ENCODE peak calls at places on chromosomes 3 and 15, in six cellular contexts. D is left ventricle myocardium superior; E is GM10248; R is NCI-H774; T is activated CD4-positive, alpha-beta T cell treated with anti-CD3 and anti-CD28 coated beads for 24 hours; Q is NCI-H1694 treated with DMSO at 0.1 percent for 48 hours. G is an unnamed sample.

GRCh38 chr3:155746703-155747102 is 1.8 kb upstream of the PLCH1 start:
- DNase-seq in R (no peak), Q (no peak), E (no peak), D (no peak), T (no peak), G (no peak)

GRCh38 chr3:185270262-185270955 is 16.6 kb upstream of the EHHADH start:
- DNase-seq in T (no peak), R (peak; percentile 14), D (no peak), Q (peak; percentile 39), E (no peak), G (no peak)

GRCh38 chr15:76206325-76206976 is 104.8 kb downstream of the ETFA start:
- DNase-seq in D (peak; percentile 92), T (no peak), R (peak; percentile 78), E (no peak), Q (peak; percentile 91), G (peak; percentile 42)

GRCh38 chr3:183372911-183373310 is 55.5 kb downstream of the MCF2L2 start:
- DNase-seq in D (no peak), E (no peak), Q (no peak), T (no peak), R (no peak), G (no peak)

GRCh38 chr15:70156781-70157261 is 59.1 kb upstream of the TLE3 start:
- DNase-seq in R (no peak), E (no peak), D (peak; percentile 72), Q (no peak), T (no peak), G (no peak)

GRCh38 chr15:73809728-73810501 is 56.8 kb upstream of the INSYN1 start:
- DNase-seq in D (peak; percentile 49), Q (peak; percentile 39), E (no peak), T (no peak), R (peak; percentile 4), G (no peak)

GRCh38 chr3:23576379-23576959 is 229.3 kb upstream of the UBE2E1 start:
- DNase-seq in T (no peak), Q (no peak), R (peak; percentile 81), E (no peak), D (no peak), G (no peak)

GRCh38 chr3:31350307-31350706 is 182.4 kb upstream of the STT3B start:
- DNase-seq in Q (no peak), D (no peak), E (no peak), R (no peak), T (no peak), G (no peak)

GRCh38 chr3:60986552-60986951 is 264.7 kb downstream of the FHIT start:
- DNase-seq in D (no peak), E (no peak), Q (no peak), T (no peak), R (no peak), G (no peak)

G was measured in kidney epithelial cell.